ENCODE peak calls at places on chromosomes 16 and 17, in seven cellular contexts. G, T, A, Z, S, V and M are unnamed samples.

GRCh38 chr16:7990864-7991263 is 599.4 kb downstream of the TMEM114 start:
- DNase-seq in G (no peak), T (no peak), A (no peak), Z (no peak), S (no peak), V (no peak), M (no peak)

GRCh38 chr17:77887110-77887463 is 71.4 kb upstream of the TNRC6C start:
- DNase-seq in G (no peak), T (no peak), A (no peak), Z (no peak), S (no peak), V (no peak), M (no peak)

GRCh38 chr17:27762527-27763305 is 37.6 kb downstream of the NOS2 start:
- DNase-seq in G (no peak), T (no peak), A (peak), Z (no peak), S (no peak), V (no peak), M (peak)

GRCh38 chr17:21376585-21376834 is 353 bp downstream of the KCNJ12 start:
- DNase-seq in G (no peak), T (no peak), A (no peak), Z (no peak), S (peak), V (no peak), M (no peak)

GRCh38 chr17:66915204-66915611 is 49.3 kb upstream of the CACNG4 start:
- DNase-seq in G (peak), T (peak), A (no peak), Z (no peak), S (no peak), V (peak), M (peak)

GRCh38 chr17:11996722-11997146 is 541 bp downstream of the ZNF18 start:
- DNase-seq in G (no peak), T (peak), A (no peak), Z (peak), S (peak), V (peak), M (peak)

GRCh38 chr17:59853168-59853918 is 39.4 kb downstream of the TUBD1 start:
- DNase-seq in G (peak), T (peak), A (no peak), Z (no peak), S (peak), V (no peak), M (peak)

GRCh38 chr16:81815429-81815766 is 36.3 kb downstream of the PLCG2 start:
- DNase-seq in G (no peak), T (no peak), A (no peak), Z (peak), S (no peak), V (no peak), M (no peak)

GRCh38 chr17:17028059-17028877 is 14.0 kb upstream of the MPRIP start:
- DNase-seq in G (peak), T (peak), A (peak), Z (no peak), S (peak), V (peak), M (peak)

GRCh38 chr16:85395207-85395912 is 217.8 kb upstream of the GSE1 start:
- DNase-seq in G (peak), T (peak), A (peak), Z (peak), S (peak), V (peak), M (peak)

GRCh38 chr17:5508855-5509254 is 22.5 kb downstream of the MIS12 start:
- DNase-seq in G (no peak), T (peak), A (no peak), Z (no peak), S (no peak), V (no peak), M (peak)

GRCh38 chr17:50123649-50124349 is 6.2 kb downstream of the SAMD14 start:
- DNase-seq in G (peak), T (no peak), A (no peak), Z (no peak), S (no peak), V (no peak), M (peak)

GRCh38 chr17:74964246-74964761 is 8.3 kb downstream of the HID1 start:
- DNase-seq in G (peak), T (no peak), A (no peak), Z (no peak), S (no peak), V (no peak), M (no peak)

GRCh38 chr17:62892870-62893338 is 73.1 kb upstream of the TANC2 start:
- DNase-seq in G (no peak), T (peak), A (no peak), Z (no peak), S (no peak), V (no peak), M (peak)

GRCh38 chr16:80627108-80627507 is 86.3 kb downstream of the DYNLRB2 start:
- DNase-seq in G (no peak), T (no peak), A (no peak), Z (no peak), S (no peak), V (no peak), M (no peak)

GRCh38 chr17:13395872-13396271 is 205.9 kb downstream of the HS3ST3A1 start:
- DNase-seq in G (no peak), T (no peak), A (no peak), Z (no peak), S (no peak), V (no peak), M (no peak)

GRCh38 chr16:86387461-86388440 is 122.6 kb upstream of the FOXF1 start:
- DNase-seq in G (no peak), T (no peak), A (no peak), Z (no peak), S (peak), V (peak), M (no peak)

GRCh38 chr16:78770353-78771091 is 671.1 kb downstream of the WWOX start:
- DNase-seq in G (peak), T (peak), A (peak), Z (no peak), S (peak), V (no peak), M (peak)

GRCh38 chr17:81409190-81409935 is 14.1 kb downstream of the BAHCC1 start:
- DNase-seq in G (peak), T (no peak), A (no peak), Z (no peak), S (peak), V (no peak), M (no peak)

GRCh38 chr16:84650062-84650991 is 2.0 kb downstream of the KLHL36 start:
- DNase-seq in G (no peak), T (peak), A (no peak), Z (no peak), S (no peak), V (no peak), M (no peak)

GRCh38 chr17:50133028-50133768 is 3.2 kb upstream of the SAMD14 start:
- DNase-seq in G (peak), T (peak), A (no peak), Z (no peak), S (no peak), V (no peak), M (peak)

GRCh38 chr17:4375039-4375748 is 8.7 kb upstream of the UBE2G1 start:
- DNase-seq in G (no peak), T (no peak), A (no peak), Z (peak), S (no peak), V (no peak), M (no peak)

GRCh38 chr16:69253796-69254426 is 57.2 kb upstream of the VPS4A start:
- DNase-seq in G (no peak), T (no peak), A (no peak), Z (no peak), S (no peak), V (no peak), M (no peak)

GRCh38 chr17:17088104-17088485 is 45.8 kb downstream of the MPRIP start:
- DNase-seq in G (no peak), T (no peak), A (no peak), Z (no peak), S (peak), V (no peak), M (no peak)

GRCh38 chr16:68592466-68593337 is 52.4 kb upstream of the CDH3 start:
- DNase-seq in G (no peak), T (peak), A (no peak), Z (no peak), S (no peak), V (no peak), M (peak)

GRCh38 chr16:84913315-84913714 is 93.5 kb downstream of the CRISPLD2 start:
- DNase-seq in G (peak), T (no peak), A (no peak), Z (no peak), S (peak), V (no peak), M (no peak)

GRCh38 chr16:78768723-78769122 is 669.3 kb downstream of the WWOX start:
- DNase-seq in G (no peak), T (no peak), A (no peak), Z (no peak), S (no peak), V (no peak), M (no peak)

GRCh38 chr17:7837375-7838290 is 3.6 kb downstream of the KDM6B start:
- DNase-seq in G (no peak), T (peak), A (no peak), Z (no peak), S (no peak), V (no peak), M (no peak)

GRCh38 chr17:72116692-72117469 is 3.9 kb upstream of the SOX9 start:
- DNase-seq in G (no peak), T (no peak), A (no peak), Z (no peak), S (no peak), V (no peak), M (peak)

GRCh38 chr16:23801387-23801786 is 34.4 kb upstream of the PRKCB start:
- DNase-seq in G (peak), T (peak), A (peak), Z (no peak), S (peak), V (peak), M (peak)

GRCh38 chr16:23807028-23807427 is 28.8 kb upstream of the PRKCB start:
- DNase-seq in G (no peak), T (no peak), A (no peak), Z (no peak), S (no peak), V (no peak), M (no peak)

GRCh38 chr16:23803591-23804123 is 32.1 kb upstream of the PRKCB start:
- DNase-seq in G (peak), T (peak), A (peak), Z (no peak), S (peak), V (peak), M (peak)
- TF ChIP-seq JUND in G (no peak), T (no peak), A (no peak), Z (no peak), S (peak), V (no peak), M (no peak)

DNA sequence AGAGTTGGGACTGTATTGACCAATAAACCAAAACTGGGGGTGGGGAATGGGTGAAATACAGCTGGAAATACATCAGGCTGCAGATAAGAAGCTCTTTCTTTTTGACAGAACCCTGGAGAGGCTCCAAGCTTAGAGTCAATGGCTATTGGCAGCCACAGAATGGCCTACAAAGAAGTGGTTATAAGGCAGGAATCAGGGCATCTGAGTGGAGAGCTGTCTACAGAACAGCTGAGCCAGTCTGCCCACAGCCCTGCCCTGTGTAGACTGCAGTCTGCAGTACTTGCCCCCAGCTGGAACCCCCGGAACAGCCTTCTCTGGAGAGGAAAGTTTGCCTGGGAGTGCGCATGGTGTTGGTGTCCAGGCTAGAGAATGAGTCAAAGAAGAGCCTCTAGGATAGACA is 100.4 kb downstream of the STX8 start:
- DNase-seq in G (no peak), T (no peak), A (no peak), Z (no peak), S (no peak), V (no peak), M (no peak)
- TF ChIP-seq JUND in G (no peak), T (no peak), A (no peak), Z (no peak), S (no peak), V (no peak), M (no peak)

DNA sequence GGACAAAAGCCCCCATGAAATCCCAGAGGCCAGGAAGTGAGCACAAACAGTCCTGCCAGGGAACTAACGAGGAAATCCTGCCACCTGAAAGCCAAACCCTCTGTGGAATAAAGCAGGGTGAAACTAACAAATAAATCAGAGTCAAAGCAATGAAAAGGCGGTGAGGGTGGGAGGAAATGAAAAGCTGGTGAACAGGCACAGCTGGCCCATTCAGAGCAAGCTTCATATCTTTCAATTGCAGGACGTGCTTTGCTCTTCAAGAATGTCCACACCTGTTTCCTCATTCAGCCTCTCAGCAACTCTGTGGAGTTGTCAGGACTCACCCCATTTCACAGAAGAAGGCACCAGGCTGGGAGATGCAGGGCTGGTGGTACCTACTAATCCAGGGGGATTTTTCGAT is 108.0 kb downstream of the ABCC12 start:
- DNase-seq in G (no peak), T (no peak), A (no peak), Z (no peak), S (no peak), V (no peak), M (no peak)
- TF ChIP-seq JUND in G (no peak), T (no peak), A (no peak), Z (no peak), S (no peak), V (no peak), M (no peak)

DNA sequence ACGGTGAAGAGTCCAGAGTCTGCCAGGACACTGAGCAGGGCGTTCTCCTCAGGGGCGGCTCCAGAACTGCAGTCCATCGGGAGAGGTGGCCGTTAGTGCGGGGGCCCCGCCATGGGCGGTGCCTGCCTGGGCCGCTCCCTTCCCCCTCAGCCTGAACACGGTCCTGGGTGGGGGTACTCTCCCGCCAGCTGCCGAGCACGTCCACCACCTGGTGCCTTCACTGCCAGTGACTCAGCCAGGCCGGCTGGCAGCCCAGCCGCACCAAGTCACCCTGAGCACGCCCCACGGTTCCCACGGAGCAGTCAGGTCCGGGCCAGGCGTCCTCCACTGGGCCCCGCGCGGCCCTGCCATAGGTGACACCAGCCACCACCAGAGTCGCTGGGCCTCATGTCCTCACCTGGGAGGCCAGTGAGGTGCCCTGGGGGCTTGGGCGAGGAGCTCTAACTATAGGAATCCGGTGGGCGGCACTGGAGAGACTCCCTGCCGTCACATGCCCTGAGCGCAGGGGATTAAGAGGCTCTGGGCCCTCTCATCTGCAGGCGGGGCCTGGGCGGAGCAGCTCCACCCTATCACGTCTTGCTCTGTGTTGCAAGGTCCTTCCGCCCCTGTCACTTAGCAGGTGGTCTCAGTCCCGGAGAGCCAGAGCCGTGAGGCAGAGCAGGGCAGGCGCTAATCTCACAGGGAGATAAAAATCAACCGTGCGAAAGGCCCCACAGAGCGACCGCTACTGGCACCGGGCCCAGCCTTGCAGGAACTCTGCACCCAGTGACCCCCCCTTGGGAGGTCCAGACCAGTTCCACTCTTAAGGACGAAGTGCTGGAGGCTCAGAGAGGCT is 14.3 kb downstream of the PIEZO1 start:
- DNase-seq in G (peak), T (peak), A (no peak), Z (no peak), S (peak), V (peak), M (peak)
- TF ChIP-seq JUND in G (peak), T (no peak), A (no peak), Z (no peak), S (peak), V (no peak), M (no peak)

GRCh38 chr17:82507631-82508175 is 11.8 kb upstream of the FOXK2 start:
- DNase-seq in G (no peak), T (peak), A (no peak), Z (no peak), S (no peak), V (no peak), M (no peak)
- TF ChIP-seq JUND in G (no peak), T (no peak), A (no peak), Z (no peak), S (no peak), V (no peak), M (no peak)

GRCh38 chr17:58352018-58352842 is at the start of gene SUPT4H1:
- DNase-seq in G (peak), T (peak), A (peak), Z (peak), S (peak), V (peak), M (peak)

GRCh38 chr17:58351182-58351581 is 819 bp downstream of the SUPT4H1 start:
- DNase-seq in G (no peak), T (no peak), A (no peak), Z (no peak), S (no peak), V (no peak), M (no peak)

GRCh38 chr17:58354541-58355216 is 2.7 kb upstream of the SUPT4H1 start:
- DNase-seq in G (no peak), T (no peak), A (no peak), Z (no peak), S (no peak), V (no peak), M (no peak)

GRCh38 chr17:58351710-58352017 is 337 bp downstream of the SUPT4H1 start:
- DNase-seq in G (no peak), T (no peak), A (no peak), Z (no peak), S (no peak), V (no peak), M (no peak)

DNA sequence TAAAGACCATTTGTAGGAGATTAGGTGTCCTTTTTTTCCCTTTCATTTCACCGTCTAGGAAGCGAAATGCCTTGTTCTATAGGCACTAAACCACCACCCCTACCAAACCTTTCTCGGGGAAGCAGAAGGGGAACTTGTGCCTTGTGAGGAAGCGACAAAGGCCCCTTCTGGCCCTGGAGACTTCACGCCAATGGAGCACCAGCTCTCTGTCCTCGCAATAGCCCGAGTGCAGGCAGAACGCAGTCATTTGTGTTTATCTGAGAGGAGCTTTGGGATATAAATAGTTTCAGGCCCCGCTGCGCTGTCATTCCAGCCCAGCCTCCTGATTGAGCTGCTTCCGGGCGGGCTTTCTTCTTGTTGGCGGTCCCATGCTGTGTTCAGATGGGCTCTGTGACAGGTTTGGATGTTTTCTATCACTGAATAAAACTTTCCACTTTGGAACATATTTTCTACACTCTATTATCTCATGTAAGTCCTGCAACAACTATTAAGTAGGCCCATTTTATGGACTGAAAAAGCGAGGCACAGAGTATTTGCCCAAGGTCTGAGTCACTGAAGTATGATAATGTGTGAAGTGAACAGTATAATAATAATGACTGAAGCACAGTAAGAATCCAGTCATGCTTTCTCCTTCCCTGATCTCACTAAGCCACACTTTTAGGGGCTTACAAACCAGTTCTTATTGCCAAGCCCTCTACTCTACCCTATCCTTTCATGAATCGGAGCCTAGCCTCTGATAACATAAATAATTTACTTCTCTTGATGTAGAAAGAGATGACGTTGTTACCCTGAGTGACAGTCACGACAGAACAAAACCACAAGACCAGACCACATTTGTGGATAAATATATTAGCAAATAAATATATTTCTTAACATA is 1.1 kb upstream of the SUPT4H1 start:
- DNase-seq in G (peak), T (no peak), A (peak), Z (no peak), S (no peak), V (no peak), M (peak)
- TF ChIP-seq JUND in G (no peak), T (no peak), A (no peak), Z (no peak), S (peak), V (no peak), M (no peak)

GRCh38 chr17:37483311-37484039 is 6.2 kb upstream of the DUSP14 start:
- DNase-seq in G (peak), T (no peak), A (no peak), Z (no peak), S (no peak), V (no peak), M (no peak)
- TF ChIP-seq JUND in G (no peak), T (no peak), A (peak), Z (no peak), S (no peak), V (no peak), M (no peak)

GRCh38 chr16:2151188-2152091 is 3.0 kb downstream of the RAB26 start:
- DNase-seq in G (no peak), T (no peak), A (peak), Z (no peak), S (no peak), V (no peak), M (no peak)

GRCh38 chr16:2149630-2150417 is 1.4 kb downstream of the RAB26 start:
- DNase-seq in G (no peak), T (peak), A (peak), Z (no peak), S (no peak), V (no peak), M (no peak)

GRCh38 chr16:2152695-2153506 is 2.7 kb upstream of the TRAF7 start:
- DNase-seq in G (no peak), T (peak), A (no peak), Z (no peak), S (peak), V (no peak), M (no peak)

GRCh38 chr16:2148714-2149629 is 547 bp downstream of the RAB26 start:
- DNase-seq in G (peak), T (no peak), A (peak), Z (no peak), S (peak), V (no peak), M (peak)

GRCh38 chr16:2150418-2151187 is 2.2 kb downstream of the RAB26 start:
- DNase-seq in G (peak), T (peak), A (peak), Z (no peak), S (no peak), V (no peak), M (no peak)
- TF ChIP-seq JUND in G (no peak), T (no peak), A (no peak), Z (no peak), S (no peak), V (no peak), M (no peak)